ENCODE peak calls at places on chromosomes 1 and 21, in eight cellular contexts. N is epithelial cell of esophagus, P is left ventricle myocardium inferior, Y is Kasumi-1, D is smooth muscle cell of the brain vasculature, L is RWPE1, R is erythroblast, S is Calu3. M is an unnamed sample.

GRCh38 chr21:33655591-33656221 is 13.4 kb downstream of the ITSN1 start:
- DNase-seq in S (peak; percentile 66), N (peak; percentile 95), D (no peak), L (peak; percentile 84), P (no peak), R (no peak), Y (no peak), M (peak; percentile 92)

GRCh38 chr1:220808501-220809186 is 21.9 kb downstream of the MTARC1 start:
- DNase-seq in P (no peak), S (no peak), N (peak; percentile 18), R (no peak), D (peak; percentile 45), Y (no peak), L (no peak), M (no peak)

GRCh38 chr1:21896026-21896425 is 41.1 kb downstream of the HSPG2 start:
- DNase-seq in L (no peak), R (no peak), D (no peak), Y (no peak), P (no peak), N (no peak), S (no peak), M (no peak)

GRCh38 chr1:76292418-76293184 is 218.1 kb downstream of the ST6GALNAC3 start:
- DNase-seq in Y (no peak), P (no peak), L (no peak), S (no peak), R (no peak), N (no peak), D (no peak), M (no peak)

GRCh38 chr1:232511172-232511571 is 118.8 kb downstream of the SIPA1L2 start:
- DNase-seq in N (peak; percentile 65), L (peak; percentile 14), P (no peak), S (no peak), D (no peak), R (no peak), Y (no peak), M (no peak)

GRCh38 chr1:193070942-193071341 is 11.5 kb downstream of the RO60 start:
- DNase-seq in N (no peak), P (no peak), S (no peak), D (no peak), L (no peak), Y (peak; percentile 20), R (peak; percentile 29), M (no peak)

GRCh38 chr1:90817399-90817798 is 100.3 kb upstream of the BARHL2 start:
- DNase-seq in P (no peak), D (no peak), Y (no peak), N (no peak), L (no peak), R (no peak), S (no peak), M (no peak)

GRCh38 chr1:39047374-39048229 is 21.5 kb downstream of the NDUFS5 start:
- DNase-seq in P (peak; percentile 19), D (no peak), Y (no peak), N (peak; percentile 57), R (peak; percentile 72), S (no peak), L (peak; percentile 38), M (no peak)

GRCh38 chr1:109213824-109214693 is at the start of gene SARS1:
- DNase-seq in L (peak; percentile 94), P (peak; percentile 89), Y (peak; percentile 71), N (peak; percentile 86), R (peak; percentile 89), D (no peak), S (peak; percentile 87), M (peak; percentile 95)

GRCh38 chr1:65955071-65955470 is 162.4 kb downstream of the PDE4B start:
- DNase-seq in L (no peak), D (no peak), R (no peak), N (no peak), P (no peak), S (peak; percentile 12), Y (no peak), M (peak; percentile 16)

GRCh38 chr1:160260436-160261382 is 1.6 kb downstream of the DCAF8 start:
- DNase-seq in L (peak; percentile 25), D (peak; percentile 66), P (no peak), R (peak; percentile 36), S (no peak), Y (no peak), N (peak; percentile 45), M (peak; percentile 82)

GRCh38 chr1:151326619-151327222 is 495 bp downstream of the PI4KB start:
- DNase-seq in R (peak; percentile 70), P (peak; percentile 47), S (peak; percentile 41), Y (peak; percentile 80), N (peak; percentile 52), L (peak; percentile 67), D (no peak), M (no peak)

GRCh38 chr1:220690140-220691038 is at the start of gene C1orf115:
- DNase-seq in S (peak; percentile 94), Y (no peak), R (peak; percentile 64), P (peak; percentile 80), L (peak; percentile 95), N (peak; percentile 76), D (no peak), M (peak; percentile 88)

GRCh38 chr1:118504231-118504644 is 319.2 kb upstream of the SPAG17 start:
- DNase-seq in N (no peak), Y (peak; percentile 16), L (no peak), D (no peak), P (no peak), S (no peak), R (no peak), M (no peak)

GRCh38 chr1:227944931-227945890 is 2.5 kb downstream of the WNT9A start:
- DNase-seq in R (no peak), P (no peak), D (no peak), N (no peak), L (no peak), S (no peak), Y (no peak), M (no peak)

GRCh38 chr1:93566227-93566626 is 115.4 kb downstream of the BCAR3 start:
- DNase-seq in R (no peak), D (no peak), N (no peak), L (no peak), S (no peak), P (peak; percentile 60), Y (no peak), M (no peak)

GRCh38 chr1:55195523-55196233 is 19.5 kb downstream of the USP24 start:
- DNase-seq in D (no peak), Y (peak; percentile 17), N (peak; percentile 69), R (peak; percentile 31), P (no peak), S (no peak), L (no peak), M (no peak)

GRCh38 chr1:224173523-224173922 is 9.5 kb upstream of the DEGS1 start:
- DNase-seq in R (no peak), S (no peak), N (peak; percentile 89), P (no peak), L (no peak), Y (no peak), D (no peak), M (no peak)